ENCODE peak calls at places on chromosomes 6 and 20, in nine cellular contexts. U is pancreas; A is cardiac fibroblast; S is right cardiac atrium; P is psoas muscle; E is OCI-LY7; C is gastrocnemius medialis; J is spleen; Q is CD8-positive, alpha-beta memory T cell. L is an unnamed sample.

GRCh38 chr20:51902933-51903332 is 100.6 kb upstream of the SALL4 start:
- DNase-seq in U (no peak), A (no peak), S (no peak), P (no peak), E (no peak), C (no peak), J (no peak), Q (no peak), L (no peak)

GRCh38 chr6:85677243-85677956 is 34.7 kb upstream of the SYNCRIP start:
- DNase-seq in U (no peak), A (peak; percentile 51), S (no peak), P (no peak), E (peak; percentile 55), C (no peak), J (no peak), Q (no peak), L (no peak)

GRCh38 chr6:43758617-43759050 is 11.4 kb upstream of the VEGFA start:
- DNase-seq in U (no peak), A (no peak), S (no peak), P (no peak), E (peak; percentile 61), C (no peak), J (peak; percentile 68), Q (no peak), L (peak; percentile 83)

GRCh38 chr20:51372176-51372803 is 170.2 kb downstream of the NFATC2 start:
- DNase-seq in U (peak; percentile 71), A (peak; percentile 76), S (peak; percentile 81), P (peak; percentile 61), E (peak; percentile 81), C (peak; percentile 42), J (peak; percentile 84), Q (peak; percentile 42), L (peak; percentile 89)

GRCh38 chr6:52622810-52623209 is 46.0 kb upstream of the TRAM2 start:
- DNase-seq in U (no peak), A (no peak), S (no peak), P (no peak), E (no peak), C (no peak), J (no peak), Q (no peak), L (no peak)

GRCh38 chr6:49551126-49551865 is 828 bp downstream of the C6orf141 start:
- DNase-seq in U (peak; percentile 22), A (no peak), S (no peak), P (no peak), E (no peak), C (no peak), J (no peak), Q (no peak), L (no peak)

GRCh38 chr6:118705799-118706481 is 54.5 kb upstream of the CEP85L start:
- DNase-seq in U (no peak), A (peak; percentile 88), S (no peak), P (no peak), E (no peak), C (no peak), J (no peak), Q (peak; percentile 26), L (no peak)

GRCh38 chr6:112877134-112878100 is 530.3 kb downstream of the RFPL4B start:
- DNase-seq in U (no peak), A (peak; percentile 95), S (no peak), P (no peak), E (no peak), C (no peak), J (no peak), Q (no peak), L (no peak)

GRCh38 chr6:34230653-34231351 is 5.9 kb upstream of the HMGA1 start:
- DNase-seq in U (no peak), A (no peak), S (no peak), P (no peak), E (no peak), C (no peak), J (peak; percentile 66), Q (no peak), L (no peak)

GRCh38 chr20:51958636-51959542 is 156.6 kb upstream of the SALL4 start:
- DNase-seq in U (no peak), A (peak; percentile 39), S (no peak), P (no peak), E (no peak), C (no peak), J (no peak), Q (no peak), L (no peak)

GRCh38 chr6:152932865-152933264 is 50.0 kb downstream of the FBXO5 start:
- DNase-seq in U (no peak), A (no peak), S (no peak), P (no peak), E (no peak), C (no peak), J (no peak), Q (no peak), L (no peak)

GRCh38 chr6:30000156-30000791 is 57.9 kb downstream of the HLA-A start:
- DNase-seq in U (no peak), A (no peak), S (no peak), P (no peak), E (no peak), C (no peak), J (no peak), Q (no peak), L (no peak)

GRCh38 chr6:54267798-54268197 is 40.4 kb upstream of the TINAG start:
- DNase-seq in U (no peak), A (peak; percentile 76), S (no peak), P (no peak), E (peak; percentile 26), C (no peak), J (no peak), Q (no peak), L (no peak)

GRCh38 chr6:69816017-69816416 is 19.2 kb upstream of the LMBRD1 start:
- DNase-seq in U (no peak), A (no peak), S (no peak), P (no peak), E (no peak), C (no peak), J (no peak), Q (no peak), L (no peak)
- H3K4me3 ChIP-seq in U (no peak overlapping the region), A (no peak overlapping the region), S (no peak overlapping the region), P (no peak overlapping the region), E (peak overlapping the region; percentile 1), C (no peak overlapping the region), J (peak overlapping the region; percentile 41), Q (peak overlapping the region; percentile 33), L (no peak overlapping the region)

DNA sequence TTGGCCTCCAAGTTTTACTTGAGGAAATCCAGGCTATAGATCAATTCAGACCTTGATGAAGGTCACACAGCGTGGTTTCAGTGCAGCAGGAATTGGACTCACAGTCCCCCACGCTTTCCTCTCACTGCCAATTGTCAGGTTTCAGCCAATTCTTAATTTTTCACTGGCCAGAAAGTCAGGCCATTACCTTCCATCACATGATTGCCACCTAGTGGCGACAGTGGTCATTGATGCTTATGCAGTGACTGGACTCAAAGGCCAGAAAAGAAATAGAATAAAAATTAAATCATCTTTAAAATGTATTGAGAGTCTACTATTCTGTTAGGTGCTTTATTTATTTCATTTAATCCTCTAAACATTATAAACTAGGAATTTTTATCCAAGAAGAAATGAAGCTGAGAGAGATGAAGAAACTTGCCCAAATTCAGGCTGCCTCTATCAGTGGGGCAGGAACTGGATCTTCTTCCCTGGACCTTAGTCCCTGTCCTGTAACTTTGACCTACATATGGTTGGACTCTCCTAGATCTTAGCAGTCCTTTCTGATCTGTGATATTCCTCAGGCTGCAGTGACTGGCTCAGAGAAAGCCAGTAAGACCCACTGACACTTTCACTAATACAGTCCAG is 133.4 kb downstream of the ELOVL4 start:
- DNase-seq in U (peak; percentile 72), A (peak; percentile 75), S (peak; percentile 72), P (peak; percentile 50), E (peak; percentile 60), C (peak; percentile 32), J (no peak), Q (peak; percentile 15), L (peak; percentile 89)
- H3K4me3 ChIP-seq in U (no peak overlapping the region), A (no peak overlapping the region), S (no peak overlapping the region), P (no peak overlapping the region), E (no peak overlapping the region), C (no peak overlapping the region), J (no peak overlapping the region), Q (no peak overlapping the region), L (no peak overlapping the region)

GRCh38 chr6:1746919-1747460 is 137.3 kb downstream of the FOXC1 start:
- DNase-seq in U (no peak), A (no peak), S (no peak), P (no peak), E (no peak), C (no peak), J (no peak), Q (no peak), L (no peak)

GRCh38 chr6:1747531-1747930 is 137.8 kb downstream of the FOXC1 start:
- DNase-seq in U (no peak), A (no peak), S (no peak), P (no peak), E (no peak), C (no peak), J (no peak), Q (no peak), L (no peak)

GRCh38 chr6:1749041-1749440 is 139.3 kb downstream of the FOXC1 start:
- DNase-seq in U (no peak), A (no peak), S (no peak), P (no peak), E (no peak), C (no peak), J (no peak), Q (no peak), L (no peak)

GRCh38 chr6:1744543-1744942 is 134.8 kb downstream of the FOXC1 start:
- DNase-seq in U (no peak), A (no peak), S (no peak), P (no peak), E (no peak), C (no peak), J (no peak), Q (no peak), L (no peak)

GRCh38 chr6:1745814-1746213 is 136.1 kb downstream of the FOXC1 start:
- DNase-seq in U (no peak), A (no peak), S (no peak), P (no peak), E (no peak), C (no peak), J (no peak), Q (no peak), L (no peak)
- H3K4me3 ChIP-seq in U (no peak overlapping the region), A (no peak overlapping the region), S (no peak overlapping the region), P (no peak overlapping the region), E (no peak overlapping the region), C (no peak overlapping the region), J (no peak overlapping the region), Q (no peak overlapping the region), L (no peak overlapping the region)

DNA sequence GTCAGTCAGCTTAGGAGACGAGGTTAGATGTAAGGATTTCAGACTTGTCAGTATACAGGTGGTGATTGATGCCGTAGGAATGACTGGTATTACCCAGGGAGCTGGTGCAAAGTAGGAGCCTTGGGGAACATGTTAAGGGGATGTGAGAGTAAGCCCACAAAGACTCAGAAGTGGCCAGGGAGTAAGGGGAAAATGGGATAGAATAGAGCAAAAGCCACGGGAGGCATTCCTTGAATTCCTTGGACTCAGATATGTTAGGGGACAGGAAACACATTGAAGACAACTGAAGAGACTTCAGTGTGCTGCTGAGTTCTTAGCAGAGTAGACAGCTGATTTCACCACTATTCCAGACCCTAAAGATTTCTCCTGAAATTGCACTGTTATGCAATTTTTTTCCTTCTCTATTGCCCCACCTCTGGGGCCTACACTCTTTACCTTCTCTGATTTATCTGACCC is 1.2 kb upstream of the ACAT2 start:
- DNase-seq in U (no peak), A (peak; percentile 78), S (no peak), P (no peak), E (no peak), C (no peak), J (no peak), Q (no peak), L (no peak)
- H3K4me3 ChIP-seq in U (peak overlapping the region; percentile 71), A (peak overlapping the region; percentile 49), S (no peak overlapping the region), P (peak overlapping the region; percentile 99), E (peak overlapping the region; percentile 71), C (peak overlapping the region; percentile 90), J (peak overlapping the region; percentile 93), Q (peak overlapping the region; percentile 96), L (no peak overlapping the region)

GRCh38 chr6:40856271-40856670 is 182.8 kb downstream of the UNC5CL start:
- DNase-seq in U (no peak), A (no peak), S (no peak), P (no peak), E (no peak), C (no peak), J (no peak), Q (no peak), L (no peak)
- H3K4me3 ChIP-seq in U (no peak overlapping the region), A (no peak overlapping the region), S (no peak overlapping the region), P (no peak overlapping the region), E (no peak overlapping the region), C (no peak overlapping the region), J (no peak overlapping the region), Q (no peak overlapping the region), L (no peak overlapping the region)